ENCODE peak calls at places on chromosomes 12 and 14, in seven cellular contexts. M, W, G, J, Z, U and I are unnamed samples.

GRCh38 chr12:46483572-46484395 is 111.2 kb upstream of the SLC38A2 start:
- DNase-seq in U (no peak), G (no peak), Z (peak), M (peak), W (peak), J (no peak), I (no peak)

GRCh38 chr14:78764240-78764639 is 594.1 kb downstream of the NRXN3 start:
- DNase-seq in Z (peak), W (no peak), M (no peak), U (no peak), G (no peak), J (no peak), I (peak)

GRCh38 chr12:130465046-130465445 is 127.4 kb downstream of the PIWIL1 start:
- DNase-seq in W (no peak), Z (no peak), J (no peak), G (no peak), M (no peak), U (no peak), I (no peak)

GRCh38 chr12:52401526-52401925 is 4.6 kb downstream of the KRT82 start:
- DNase-seq in J (no peak), M (no peak), G (no peak), Z (no peak), U (no peak), W (no peak), I (no peak)

GRCh38 chr12:33192226-33192625 is 247.4 kb downstream of the SYT10 start:
- DNase-seq in J (no peak), Z (no peak), G (no peak), M (peak), W (no peak), U (no peak), I (no peak)

GRCh38 chr12:79299447-79300198 is 391.1 kb downstream of the PAWR start:
- DNase-seq in G (no peak), U (no peak), W (peak), J (no peak), M (no peak), Z (no peak), I (no peak)

GRCh38 chr12:54984602-54985376 is at the start of gene TESPA1:
- DNase-seq in G (no peak), M (no peak), U (no peak), Z (peak), J (no peak), W (no peak), I (no peak)

GRCh38 chr12:18747960-18748359 is 10.0 kb downstream of the CAPZA3 start:
- DNase-seq in Z (peak), U (no peak), J (no peak), W (no peak), M (peak), G (no peak), I (peak)

GRCh38 chr12:22788913-22789312 is 163.9 kb downstream of the ETNK1 start:
- DNase-seq in M (no peak), G (no peak), W (no peak), U (no peak), Z (no peak), J (no peak), I (no peak)

GRCh38 chr12:77640356-77640755 is 190.3 kb upstream of the NAV3 start:
- DNase-seq in G (no peak), M (no peak), U (no peak), Z (no peak), J (no peak), W (no peak), I (no peak)

GRCh38 chr12:34166427-34167060 is 144.2 kb downstream of the ALG10 start:
- DNase-seq in Z (no peak), U (no peak), J (no peak), M (no peak), W (no peak), G (no peak), I (no peak)

GRCh38 chr12:11707535-11707934 is 58.1 kb downstream of the ETV6 start:
- DNase-seq in U (no peak), M (no peak), Z (no peak), W (no peak), J (no peak), G (no peak), I (no peak)

GRCh38 chr14:100495917-100496316 is 91.3 kb downstream of the BEGAIN start:
- DNase-seq in M (no peak), U (no peak), J (no peak), W (no peak), Z (no peak), G (no peak), I (no peak)

GRCh38 chr14:63032056-63032455 is 13.2 kb downstream of the KCNH5 start:
- DNase-seq in M (no peak), G (no peak), J (no peak), W (no peak), Z (no peak), U (no peak), I (no peak)

GRCh38 chr12:24500466-24501232 is 448.3 kb downstream of the BCAT1 start:
- DNase-seq in Z (peak), M (no peak), U (no peak), W (no peak), G (no peak), J (no peak), I (no peak)

GRCh38 chr12:122423258-122424165 is 1.0 kb upstream of the CLIP1 start:
- DNase-seq in M (no peak), G (peak), U (peak), J (peak), W (peak), Z (no peak), I (no peak)

GRCh38 chr12:101287357-101287756 is 7.5 kb downstream of the UTP20 start:
- DNase-seq in G (no peak), J (no peak), Z (no peak), W (no peak), M (no peak), U (no peak), I (no peak)

GRCh38 chr14:106843951-106844483 is 1317.6 kb downstream of the TMEM121 start:
- DNase-seq in Z (peak), W (no peak), G (no peak), U (no peak), M (peak), J (no peak), I (no peak)

GRCh38 chr12:116924558-116925453 is 14.1 kb downstream of the FBXW8 start:
- DNase-seq in J (no peak), U (no peak), W (peak), Z (peak), G (no peak), M (peak), I (peak)

GRCh38 chr12:55681142-55682077 is 26.3 kb downstream of the ITGA7 start:
- DNase-seq in U (peak), J (no peak), Z (peak), G (peak), W (peak), M (peak), I (peak)

GRCh38 chr14:61894452-61895077 is 132.3 kb downstream of the SNAPC1 start:
- DNase-seq in W (peak), J (no peak), U (peak), Z (peak), M (peak), G (peak), I (peak)

GRCh38 chr12:131087991-131088700 is 134.4 kb downstream of the ADGRD1 start:
- DNase-seq in J (peak), W (no peak), M (no peak), U (no peak), G (no peak), Z (no peak), I (no peak)

GRCh38 chr12:64669270-64669842 is 59.1 kb downstream of the RASSF3 start:
- DNase-seq in U (peak), W (no peak), G (no peak), J (no peak), M (peak), Z (no peak), I (no peak)

GRCh38 chr14:61416587-61416986 is 95.2 kb downstream of the PRKCH start:
- DNase-seq in M (no peak), Z (no peak), W (no peak), U (no peak), J (no peak), G (no peak), I (no peak)

GRCh38 chr12:52209321-52209720 is 17.5 kb upstream of the KRT80 start:
- DNase-seq in J (no peak), U (no peak), W (no peak), G (no peak), M (no peak), Z (no peak), I (no peak)

GRCh38 chr14:105419305-105420091 is at the start of gene MTA1:
- DNase-seq in W (no peak), Z (no peak), J (peak), M (peak), U (no peak), G (peak), I (no peak)

GRCh38 chr14:105913861-105914260 is 387.5 kb downstream of the TMEM121 start:
- DNase-seq in M (no peak), U (no peak), G (no peak), J (no peak), Z (no peak), W (no peak), I (no peak)

GRCh38 chr14:76931629-76932402 is 96.7 kb downstream of the IRF2BPL start:
- DNase-seq in W (no peak), J (no peak), G (no peak), M (no peak), U (no peak), Z (no peak), I (no peak)

GRCh38 chr14:37650356-37651037 is 55.1 kb downstream of the TTC6 start:
- DNase-seq in Z (no peak), U (no peak), W (no peak), G (no peak), J (no peak), M (peak), I (no peak)

GRCh38 chr12:2052861-2053674 is at the start of gene CACNA1C:
- DNase-seq in G (peak), J (peak), U (peak), M (no peak), Z (peak), W (peak), I (peak)

GRCh38 chr12:115871714-115872113 is 405.8 kb downstream of the MED13L start:
- DNase-seq in M (peak), Z (peak), W (peak), J (no peak), G (peak), U (peak), I (peak)

GRCh38 chr14:30355431-30355913 is 203.5 kb upstream of the G2E3 start:
- DNase-seq in U (no peak), W (no peak), J (no peak), G (no peak), Z (peak), M (no peak), I (no peak)

GRCh38 chr12:15931590-15932053 is 20.5 kb downstream of the DERA start:
- DNase-seq in G (no peak), M (peak), W (peak), U (no peak), J (no peak), Z (peak), I (no peak)

GRCh38 chr12:56160160-56160763 is 2.1 kb downstream of the MYL6 start:
- DNase-seq in U (peak), G (no peak), W (no peak), M (peak), Z (peak), J (no peak), I (no peak)

GRCh38 chr12:59403259-59403932 is 192.4 kb upstream of the SLC16A7 start:
- DNase-seq in Z (peak), J (no peak), W (peak), G (peak), U (peak), M (peak), I (peak)

GRCh38 chr14:77593501-77593911 is 22.9 kb downstream of the SPTLC2 start:
- DNase-seq in M (peak), Z (no peak), W (no peak), J (no peak), G (no peak), U (no peak), I (no peak)

GRCh38 chr14:102292446-102292845 is 12.5 kb downstream of the MOK start:
- DNase-seq in G (no peak), W (no peak), M (no peak), U (no peak), Z (no peak), J (no peak), I (no peak)

GRCh38 chr14:102297436-102298170 is 7.4 kb downstream of the MOK start:
- DNase-seq in Z (no peak), G (no peak), U (no peak), W (no peak), M (no peak), J (no peak), I (no peak)

GRCh38 chr14:102293784-102294183 is 11.2 kb downstream of the MOK start:
- DNase-seq in J (no peak), G (no peak), M (peak), U (no peak), W (no peak), Z (peak), I (no peak)

DNA sequence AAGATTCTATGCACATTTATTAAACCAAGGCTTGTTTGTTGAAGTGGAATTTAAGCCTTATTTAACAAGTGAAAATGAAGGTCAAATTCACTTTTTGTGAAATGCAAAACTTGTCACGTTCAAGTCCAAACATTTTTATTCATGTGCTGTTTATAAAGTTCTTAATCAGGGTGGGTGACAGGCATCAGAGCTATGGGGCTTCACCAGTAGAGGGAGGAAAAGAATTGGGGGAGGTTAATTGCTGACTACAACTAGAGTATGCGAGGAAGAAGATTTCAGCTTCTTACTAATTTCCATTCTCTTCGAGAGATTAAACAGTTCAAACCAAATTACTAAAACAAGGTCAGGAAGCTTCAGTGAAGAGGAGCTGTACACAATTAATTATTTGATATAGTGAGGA is 9.7 kb downstream of the MOK start:
- DNase-seq in W (no peak), Z (peak), U (no peak), G (no peak), J (no peak), M (peak), I (no peak)
- TF ChIP-seq CTCF in W (peak), Z (peak), U (no peak), G (peak), J (peak), M (peak), I (peak)

GRCh38 chr14:68084256-68084655 is 264.7 kb downstream of the RAD51B start:
- DNase-seq in Z (peak), J (no peak), G (no peak), W (peak), U (no peak), M (peak), I (no peak)
- TF ChIP-seq CTCF in Z (peak), J (peak), G (peak), W (peak), U (no peak), M (peak), I (peak)

DNA sequence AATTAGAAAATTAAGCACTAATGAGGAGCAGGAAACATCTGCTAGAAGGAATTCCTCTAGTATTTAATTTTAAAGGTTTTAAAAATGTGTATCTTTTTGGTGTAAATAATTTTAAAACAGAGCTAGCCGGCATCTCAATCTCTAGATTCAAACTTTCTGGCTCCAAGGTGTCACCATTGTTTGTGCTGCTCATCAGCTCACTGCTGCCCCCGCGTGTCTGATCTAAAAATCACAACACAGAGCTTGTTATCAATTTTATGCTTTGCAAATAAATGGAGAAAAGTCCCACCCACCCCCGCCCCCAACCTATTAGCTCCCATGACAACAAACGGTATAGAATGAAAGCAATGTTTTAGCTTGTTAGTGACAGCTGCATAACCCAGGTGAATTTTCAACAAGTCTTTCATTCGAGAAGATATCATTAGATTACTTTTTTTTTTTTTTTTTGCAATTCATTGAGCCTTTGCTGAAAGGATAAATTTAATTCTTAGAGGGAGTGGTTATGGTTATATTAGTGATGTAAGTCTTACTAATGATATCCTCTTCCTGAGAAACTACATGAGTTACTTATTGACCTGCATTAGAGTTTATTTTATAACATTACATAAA is 11.3 kb upstream of the ABHD12B start:
- DNase-seq in Z (peak), J (peak), U (peak), W (peak), M (peak), G (peak), I (peak)
- TF ChIP-seq CTCF in Z (peak), J (peak), U (peak), W (peak), M (peak), G (peak), I (peak)

GRCh38 chr12:110431957-110432587 is 18.1 kb downstream of the ARPC3 start:
- DNase-seq in G (no peak), J (no peak), M (no peak), U (no peak), Z (no peak), W (no peak), I (no peak)

GRCh38 chr12:110436231-110436630 is 13.9 kb downstream of the ARPC3 start:
- DNase-seq in Z (peak), G (no peak), W (no peak), J (no peak), M (peak), U (no peak), I (no peak)
- TF ChIP-seq CTCF in Z (no peak), G (no peak), W (no peak), J (no peak), M (no peak), U (no peak), I (no peak)

DNA sequence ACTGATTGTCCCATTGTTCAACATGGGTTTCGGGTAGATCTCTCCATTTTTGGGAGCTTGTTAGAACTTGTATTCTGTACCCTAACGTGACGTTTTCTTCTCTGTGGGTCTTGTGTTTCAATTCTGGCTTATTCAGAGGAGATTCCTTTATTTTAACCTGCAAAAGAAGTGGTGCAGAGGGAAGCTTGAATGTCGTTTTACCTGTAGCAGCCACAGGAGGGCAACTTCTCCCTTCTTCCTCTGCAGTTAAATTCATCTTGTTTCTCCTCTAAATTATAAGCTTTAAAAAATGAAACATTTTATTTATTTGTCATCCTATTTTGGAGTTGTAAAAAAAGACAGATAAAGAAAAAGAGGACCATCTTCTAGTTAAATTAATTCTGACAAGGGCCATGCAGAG is 13.7 kb upstream of the CLEC4D start:
- DNase-seq in G (no peak), J (no peak), Z (no peak), U (no peak), W (no peak), M (no peak), I (no peak)
- TF ChIP-seq CTCF in G (peak), J (no peak), Z (no peak), U (no peak), W (no peak), M (no peak), I (no peak)

GRCh38 chr14:64937821-64938193 is 4.7 kb downstream of the GPX2 start:
- DNase-seq in W (peak), U (no peak), G (no peak), Z (peak), J (no peak), M (peak), I (no peak)
- TF ChIP-seq CTCF in W (peak), U (no peak), G (peak), Z (peak), J (peak), M (peak), I (peak)

GRCh38 chr14:104392001-104392395 is 187.6 kb upstream of the C14orf180 start:
- DNase-seq in U (no peak), W (no peak), Z (no peak), G (no peak), J (peak), M (no peak), I (no peak)
- TF ChIP-seq CTCF in U (no peak), W (no peak), Z (no peak), G (no peak), J (no peak), M (no peak), I (no peak)